ENCODE peak calls at places on chromosomes 13 and 19, in nine cellular contexts. O is colonic mucosa, X is WTC11, N is GM23338, U is GM13976, Q is BJ, L is psoas muscle, V is bronchial epithelial cell, A is fibroblast of mammary gland. I is an unnamed sample.

GRCh38 chr13:100182894-100183490 is 94.1 kb downstream of the PCCA start:
- DNase-seq in O (no peak), X (no peak), N (no peak), U (no peak), Q (no peak), L (no peak), V (no peak), A (no peak), I (no peak)

GRCh38 chr13:99062593-99062992 is 84.7 kb upstream of the DOCK9 start:
- DNase-seq in O (no peak), X (no peak), N (no peak), U (no peak), Q (no peak), L (peak; percentile 35), V (peak; percentile 63), A (no peak), I (no peak)

GRCh38 chr19:41218615-41219507 is at the start of gene AXL:
- DNase-seq in O (peak; percentile 59), X (peak; percentile 82), N (peak; percentile 98), U (no peak), Q (peak; percentile 74), L (peak; percentile 78), V (peak; percentile 94), A (peak; percentile 70), I (no peak)

GRCh38 chr13:110877737-110878136 is 37.1 kb downstream of the ANKRD10 start:
- DNase-seq in O (no peak), X (no peak), N (no peak), U (peak; percentile 1), Q (no peak), L (no peak), V (no peak), A (peak; percentile 52), I (no peak)

GRCh38 chr13:29538625-29538976 is 56.9 kb downstream of the SLC7A1 start:
- DNase-seq in O (no peak), X (no peak), N (no peak), U (no peak), Q (no peak), L (no peak), V (no peak), A (no peak), I (no peak)

GRCh38 chr19:49552749-49553148 is 24.9 kb downstream of the RCN3 start:
- DNase-seq in O (no peak), X (no peak), N (no peak), U (no peak), Q (no peak), L (no peak), V (no peak), A (no peak), I (no peak)

GRCh38 chr19:2618611-2619010 is 83.9 kb downstream of the GNG7 start:
- DNase-seq in O (peak; percentile 61), X (no peak), N (no peak), U (no peak), Q (no peak), L (peak; percentile 60), V (peak; percentile 71), A (peak; percentile 44), I (peak; percentile 59)

GRCh38 chr13:57724486-57725272 is 93.1 kb downstream of the PCDH17 start:
- DNase-seq in O (no peak), X (peak; percentile 10), N (peak; percentile 22), U (no peak), Q (no peak), L (no peak), V (no peak), A (no peak), I (no peak)

GRCh38 chr19:29844891-29845575 is 33.2 kb downstream of the CCNE1 start:
- DNase-seq in O (peak; percentile 96), X (peak; percentile 93), N (peak; percentile 95), U (peak; percentile 96), Q (peak; percentile 42), L (peak; percentile 92), V (peak; percentile 75), A (peak; percentile 85), I (peak; percentile 97)

GRCh38 chr13:38960175-38960574 is 30.5 kb downstream of the STOML3 start:
- DNase-seq in O (no peak), X (no peak), N (no peak), U (no peak), Q (no peak), L (no peak), V (no peak), A (no peak), I (no peak)

GRCh38 chr13:39016789-39017188 is 21.1 kb downstream of the PROSER1 start:
- DNase-seq in O (no peak), X (no peak), N (peak; percentile 65), U (peak; percentile 41), Q (no peak), L (no peak), V (peak; percentile 35), A (peak; percentile 35), I (peak; percentile 58)

GRCh38 chr13:30307194-30307965 is at the start of gene KATNAL1:
- DNase-seq in O (peak; percentile 78), X (peak; percentile 73), N (peak; percentile 83), U (peak; percentile 86), Q (no peak), L (peak; percentile 81), V (peak; percentile 12), A (peak; percentile 53), I (peak; percentile 82)

GRCh38 chr13:53250272-53250875 is 221.8 kb downstream of the OLFM4 start:
- DNase-seq in O (peak; percentile 28), X (no peak), N (peak; percentile 92), U (peak; percentile 33), Q (peak; percentile 1), L (no peak), V (peak; percentile 73), A (peak; percentile 76), I (peak; percentile 71)

DNA sequence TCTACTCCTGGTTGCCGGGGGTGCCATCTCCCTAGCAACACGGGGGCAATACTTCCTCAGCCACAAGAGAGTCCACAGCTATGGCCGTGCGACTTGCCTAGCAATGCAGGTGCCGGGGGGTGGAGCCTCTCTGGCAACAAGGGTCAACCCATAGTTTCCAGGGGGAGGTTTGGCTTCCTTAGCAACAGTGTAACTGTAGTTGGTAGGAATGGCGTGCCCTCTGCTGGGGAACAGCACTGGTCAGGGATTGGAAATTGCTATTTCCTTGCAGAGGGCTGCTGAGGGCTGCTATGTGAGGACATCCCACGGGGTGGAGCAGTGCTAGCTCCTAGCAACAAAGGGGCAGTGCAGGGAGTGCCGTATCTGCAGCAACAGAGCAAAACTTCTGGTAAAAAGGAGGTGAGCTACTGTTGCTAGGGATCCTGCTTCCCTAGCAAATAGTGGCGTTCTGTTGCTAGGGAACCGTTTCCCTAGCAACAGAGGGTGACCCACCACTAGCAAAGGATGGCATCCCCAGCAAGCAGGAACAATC is 7.0 kb upstream of the TMC4 start:
- DNase-seq in O (peak; percentile 75), X (peak; percentile 94), N (peak; percentile 98), U (peak; percentile 25), Q (no peak), L (no peak), V (peak; percentile 58), A (peak; percentile 35), I (no peak)
- TF ChIP-seq CTCF in O (peak; percentile 41), X (no peak), N (peak; percentile 64), U (no peak), Q (peak; percentile 37), L (no peak), V (peak; percentile 42), A (peak; percentile 15), I (no peak)

GRCh38 chr19:45687599-45687998 is 4.2 kb downstream of the SNRPD2 start:
- DNase-seq in O (no peak), X (no peak), N (no peak), U (no peak), Q (no peak), L (no peak), V (no peak), A (no peak), I (no peak)
- TF ChIP-seq CTCF in O (no peak), X (no peak), N (no peak), U (no peak), Q (no peak), L (no peak), V (no peak), A (no peak), I (no peak)

GRCh38 chr19:56350416-56351045 is 35.9 kb upstream of the ZSCAN5A start:
- DNase-seq in O (peak; percentile 49), X (peak; percentile 55), N (peak; percentile 84), U (peak; percentile 48), Q (no peak), L (no peak), V (peak; percentile 38), A (peak; percentile 51), I (peak; percentile 51)

GRCh38 chr19:56351208-56351607 is 36.6 kb upstream of the ZSCAN5A start:
- DNase-seq in O (no peak), X (peak; percentile 13), N (peak; percentile 72), U (no peak), Q (no peak), L (no peak), V (no peak), A (no peak), I (no peak)

GRCh38 chr19:56347163-56347778 is 32.6 kb upstream of the ZSCAN5A start:
- DNase-seq in O (no peak), X (no peak), N (no peak), U (no peak), Q (no peak), L (no peak), V (no peak), A (no peak), I (no peak)

GRCh38 chr19:56348289-56348877 is 33.7 kb upstream of the ZSCAN5A start:
- DNase-seq in O (no peak), X (peak; percentile 34), N (peak; percentile 67), U (no peak), Q (no peak), L (no peak), V (peak; percentile 11), A (peak; percentile 15), I (peak; percentile 25)
- TF ChIP-seq CTCF in O (no peak), X (peak; percentile 56), N (peak; percentile 88), U (peak; percentile 13), Q (peak; percentile 31), L (no peak), V (no peak), A (peak; percentile 39), I (peak; percentile 26)

GRCh38 chr19:4702764-4703163 is 20.9 kb downstream of the DPP9 start:
- DNase-seq in O (no peak), X (no peak), N (no peak), U (no peak), Q (no peak), L (no peak), V (no peak), A (no peak), I (no peak)

GRCh38 chr19:4703671-4704316 is 19.8 kb downstream of the DPP9 start:
- DNase-seq in O (no peak), X (no peak), N (no peak), U (no peak), Q (no peak), L (no peak), V (no peak), A (no peak), I (no peak)

GRCh38 chr19:4701557-4701956 is 22.1 kb downstream of the DPP9 start:
- DNase-seq in O (no peak), X (no peak), N (no peak), U (no peak), Q (no peak), L (no peak), V (no peak), A (no peak), I (no peak)

GRCh38 chr19:4699826-4700572 is 23.6 kb downstream of the DPP9 start:
- DNase-seq in O (no peak), X (no peak), N (no peak), U (no peak), Q (no peak), L (no peak), V (no peak), A (no peak), I (no peak)

DNA sequence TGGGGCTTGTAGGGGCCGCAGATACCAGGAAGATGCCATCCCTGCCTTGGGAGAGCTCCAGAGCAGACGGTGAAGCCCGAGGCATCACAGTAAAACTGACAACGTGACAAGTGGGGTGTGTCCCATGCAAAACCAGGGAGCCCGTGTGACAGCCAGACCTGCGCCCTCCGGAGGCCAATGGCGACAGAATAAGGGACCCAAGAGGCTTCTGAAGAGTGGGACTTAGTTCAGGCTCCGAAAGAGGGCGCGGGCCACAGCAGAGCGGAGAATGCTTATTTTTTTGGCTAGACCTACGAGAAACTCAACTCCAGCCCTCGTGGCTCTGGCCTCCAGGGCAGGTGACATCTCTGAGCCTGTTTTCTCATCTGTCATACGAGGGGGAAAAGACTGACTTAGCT is 23.1 kb downstream of the DPP9 start:
- DNase-seq in O (no peak), X (peak; percentile 31), N (peak; percentile 46), U (no peak), Q (no peak), L (no peak), V (no peak), A (no peak), I (no peak)
- TF ChIP-seq CTCF in O (no peak), X (no peak), N (no peak), U (no peak), Q (no peak), L (no peak), V (no peak), A (no peak), I (no peak)